ENCODE peak calls at places on chromosomes 16 and 17, in nine cellular contexts. T is foreskin fibroblast, D is lower lobe of right lung, B is cardiac fibroblast, U is mucosa of descending colon, J is endothelial cell, Q is stomach, A is K562, L is cardiac muscle cell. Y is an unnamed sample.

GRCh38 chr16:50747206-50747956 is 5.5 kb downstream of the CYLD start:
- DNase-seq in A (no peak), L (no peak), B (peak; percentile 24), U (no peak), J (no peak), Q (no peak), D (no peak), T (no peak), Y (no peak)

GRCh38 chr17:55726440-55726839 is 3.8 kb upstream of the TMEM100 start:
- DNase-seq in T (peak; percentile 99), U (no peak), B (peak; percentile 94), A (no peak), Q (peak; percentile 30), J (no peak), D (no peak), L (no peak), Y (no peak)

GRCh38 chr16:5615868-5616642 is 518.5 kb upstream of the EEF2KMT start:
- DNase-seq in J (peak; percentile 76), D (peak; percentile 60), Q (peak; percentile 56), T (no peak), L (peak; percentile 88), A (peak; percentile 89), U (peak; percentile 66), B (no peak), Y (no peak)

GRCh38 chr17:33124185-33124584 is 132.5 kb downstream of the SPACA3 start:
- DNase-seq in U (no peak), L (no peak), B (no peak), J (no peak), Q (no peak), D (no peak), A (no peak), T (no peak), Y (no peak)

GRCh38 chr16:86018487-86018886 is 119.5 kb downstream of the IRF8 start:
- DNase-seq in D (peak; percentile 67), T (no peak), B (peak; percentile 27), J (no peak), A (no peak), Q (no peak), U (peak; percentile 69), L (no peak), Y (peak; percentile 18)

GRCh38 chr16:53768167-53768566 is 64.2 kb downstream of the FTO start:
- DNase-seq in A (no peak), D (no peak), T (no peak), U (no peak), J (no peak), B (peak; percentile 41), L (no peak), Q (no peak), Y (no peak)

GRCh38 chr17:33310296-33310695 is 17.2 kb upstream of the ASIC2 start:
- DNase-seq in L (no peak), B (no peak), Q (no peak), A (no peak), T (no peak), D (no peak), U (no peak), J (no peak), Y (no peak)

GRCh38 chr17:54745862-54746261 is 154.8 kb upstream of the TOM1L1 start:
- DNase-seq in L (no peak), D (no peak), Q (no peak), U (no peak), J (no peak), B (no peak), A (no peak), T (no peak), Y (no peak)

GRCh38 chr16:90061437-90061836 is 15.7 kb downstream of the PRDM7 start:
- DNase-seq in Q (no peak), J (no peak), A (no peak), U (no peak), D (no peak), B (no peak), T (no peak), L (no peak), Y (no peak)

GRCh38 chr16:56871172-56871593 is 6.2 kb downstream of the SLC12A3 start:
- DNase-seq in T (peak; percentile 66), A (no peak), J (no peak), U (no peak), B (peak; percentile 41), Q (peak; percentile 46), L (no peak), D (no peak), Y (peak; percentile 31)

GRCh38 chr17:64095144-64095882 is 34.6 kb downstream of the ERN1 start:
- DNase-seq in B (no peak), D (no peak), U (no peak), A (no peak), L (no peak), T (no peak), J (no peak), Q (peak; percentile 40), Y (no peak)

GRCh38 chr17:4003501-4004421 is 39.5 kb upstream of the ATP2A3 start:
- DNase-seq in D (no peak), L (no peak), J (no peak), B (no peak), A (peak; percentile 23), T (no peak), Q (peak; percentile 81), U (peak; percentile 87), Y (no peak)

GRCh38 chr16:56896244-56896643 is 31.2 kb downstream of the SLC12A3 start:
- DNase-seq in L (no peak), D (no peak), J (no peak), A (no peak), U (no peak), T (no peak), B (no peak), Q (peak; percentile 41), Y (no peak)

GRCh38 chr16:22900863-22901262 is 86.9 kb downstream of the HS3ST2 start:
- DNase-seq in L (no peak), T (no peak), D (no peak), J (no peak), Q (no peak), A (no peak), U (no peak), B (no peak), Y (no peak)

GRCh38 chr16:82580293-82580900 is 46.4 kb upstream of the CDH13 start:
- DNase-seq in J (peak; percentile 21), T (peak; percentile 1), U (no peak), Q (peak; percentile 35), L (peak; percentile 19), D (no peak), B (peak; percentile 5), A (no peak), Y (no peak)

GRCh38 chr17:77210946-77211541 is 70.3 kb downstream of the SEC14L1 start:
- DNase-seq in D (no peak), T (no peak), L (no peak), B (no peak), U (peak; percentile 29), J (no peak), Q (no peak), A (no peak), Y (no peak)

GRCh38 chr17:50863221-50863843 is 2.8 kb downstream of the TOB1 start:
- DNase-seq in D (no peak), L (peak; percentile 59), T (no peak), B (peak; percentile 50), J (peak; percentile 63), A (no peak), Q (peak; percentile 59), U (no peak), Y (no peak)

GRCh38 chr16:75061677-75062076 is 54.9 kb downstream of the LDHD start:
- DNase-seq in T (no peak), L (no peak), U (no peak), A (no peak), D (no peak), J (no peak), B (no peak), Q (no peak), Y (no peak)

GRCh38 chr16:75060708-75061107 is 55.9 kb downstream of the LDHD start:
- DNase-seq in A (no peak), U (no peak), L (no peak), T (no peak), J (no peak), D (no peak), Q (no peak), B (no peak), Y (no peak)

GRCh38 chr16:75062944-75063444 is 53.6 kb downstream of the LDHD start:
- DNase-seq in A (peak; percentile 56), L (no peak), J (no peak), T (no peak), U (no peak), B (no peak), D (no peak), Q (no peak), Y (no peak)

GRCh38 chr16:75063549-75064082 is 53.0 kb downstream of the LDHD start:
- DNase-seq in T (no peak), J (no peak), U (no peak), B (no peak), L (no peak), D (no peak), Q (no peak), A (no peak), Y (no peak)

GRCh38 chr16:75062135-75062943 is 54.2 kb downstream of the LDHD start:
- DNase-seq in B (peak; percentile 75), L (peak; percentile 51), A (peak; percentile 63), U (no peak), Q (peak; percentile 96), D (no peak), J (no peak), T (no peak), Y (no peak)
- TF ChIP-seq CTCF in B (peak; percentile 2), L (no peak), A (no peak), U (no peak), Q (no peak), D (no peak), J (no peak), T (no peak), Y (no peak)

DNA sequence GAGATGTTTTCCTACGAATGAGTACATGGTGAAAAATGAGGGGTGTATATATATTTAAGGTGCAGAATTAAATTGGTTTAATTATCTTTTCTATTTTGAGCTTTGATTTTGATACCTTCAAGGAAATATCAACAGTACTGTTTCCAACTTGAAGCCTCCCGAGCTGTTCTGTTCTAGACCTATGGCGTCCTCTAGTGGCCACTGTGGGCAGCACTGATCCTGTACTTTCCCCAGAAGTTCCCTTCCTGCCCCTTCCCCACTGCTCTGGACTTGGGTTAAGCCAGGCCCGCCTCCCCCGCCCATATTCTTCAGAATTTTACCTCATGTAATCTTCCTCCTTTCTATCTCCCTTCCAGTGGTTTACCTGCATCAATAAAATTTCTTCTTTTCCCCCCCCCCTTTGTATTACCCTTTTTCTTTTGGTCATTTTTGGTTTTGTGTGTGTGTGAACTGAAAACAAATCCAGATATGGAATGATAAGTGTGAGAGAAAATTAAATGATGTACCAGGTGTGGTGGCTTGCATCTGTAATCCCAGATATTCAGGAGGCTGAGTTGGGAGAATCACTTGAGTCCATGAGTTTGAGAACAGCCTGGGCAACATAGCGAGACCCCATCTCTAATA is 1643.5 kb downstream of the TP53TG3F start:
- DNase-seq in L (no peak), U (no peak), D (no peak), B (no peak), J (no peak), Q (no peak), T (no peak), A (peak; percentile 26), Y (no peak)
- TF ChIP-seq CTCF in L (no peak), U (no peak), D (peak; percentile 21), B (no peak), J (no peak), Q (no peak), T (no peak), A (peak; percentile 48), Y (no peak)

GRCh38 chr17:66040402-66040801 is 151.5 kb downstream of the CEP112 start:
- DNase-seq in B (peak; percentile 5), Q (no peak), D (peak; percentile 43), U (no peak), T (no peak), L (no peak), J (no peak), A (no peak), Y (no peak)
- TF ChIP-seq CTCF in B (no peak), Q (no peak), D (no peak), U (no peak), T (no peak), L (peak; percentile 5), J (no peak), A (no peak), Y (no peak)

GRCh38 chr17:17921192-17922082 is 50.8 kb downstream of the TOM1L2 start:
- DNase-seq in T (peak; percentile 91), D (no peak), B (peak; percentile 95), L (peak; percentile 33), Q (no peak), A (peak; percentile 54), U (no peak), J (no peak), Y (no peak)
- TF ChIP-seq CTCF in T (no peak), D (no peak), B (no peak), L (no peak), Q (no peak), A (no peak), U (no peak), J (no peak), Y (no peak)